ENCODE peak calls at places on chromosomes 13 and 19, in ten cellular contexts. P is ascending aorta; T is testis; L is stimulated activated CD8-positive, alpha-beta memory T cell treated with anti-CD3 and anti-CD28 coated beads, Interleukin-15, amount 100 ng/mL, for 24 hours; E is ACHN; B is CD4-positive, alpha-beta T cell; M is epithelial cell of esophagus; R is fibroblast of the aortic adventitia; N is HT-29; Y is GM23338. C is an unnamed sample.

GRCh38 chr19:46378268-46378667 is 31.4 kb downstream of the PPP5C start:
- DNase-seq in P (peak), T (no peak), L (no peak), E (no peak), B (no peak), M (no peak), R (peak), N (no peak), Y (no peak), C (peak)

GRCh38 chr19:49713236-49713845 is 22.4 kb downstream of the CPT1C start:
- DNase-seq in P (no peak), T (no peak), L (no peak), E (no peak), B (no peak), M (peak), R (no peak), N (peak), Y (no peak), C (no peak)

GRCh38 chr13:107141767-107142166 is 573.8 kb upstream of the ARGLU1 start:
- DNase-seq in P (no peak), T (no peak), L (no peak), E (no peak), B (no peak), M (no peak), R (no peak), N (no peak), Y (no peak), C (no peak)

GRCh38 chr19:3673506-3674439 is 26.5 kb downstream of the PIP5K1C start:
- DNase-seq in P (no peak), T (no peak), L (no peak), E (no peak), B (no peak), M (no peak), R (no peak), N (no peak), Y (no peak), C (no peak)

GRCh38 chr13:41015920-41016319 is 3.2 kb downstream of the ELF1 start:
- DNase-seq in P (no peak), T (no peak), L (no peak), E (no peak), B (no peak), M (no peak), R (no peak), N (no peak), Y (no peak), C (no peak)

GRCh38 chr13:101554420-101555125 is 102.1 kb downstream of the ITGBL1 start:
- DNase-seq in P (no peak), T (no peak), L (no peak), E (no peak), B (no peak), M (peak), R (peak), N (no peak), Y (no peak), C (no peak)

GRCh38 chr13:53249236-53249635 is 220.6 kb downstream of the OLFM4 start:
- DNase-seq in P (no peak), T (no peak), L (no peak), E (no peak), B (no peak), M (no peak), R (no peak), N (no peak), Y (peak), C (no peak)

GRCh38 chr13:79185580-79185979 is 220.5 kb downstream of the RBM26 start:
- DNase-seq in P (no peak), T (no peak), L (no peak), E (no peak), B (no peak), M (peak), R (no peak), N (no peak), Y (no peak), C (no peak)

GRCh38 chr19:38687837-38688378 is 40.5 kb downstream of the ACTN4 start:
- DNase-seq in P (no peak), T (no peak), L (no peak), E (no peak), B (no peak), M (no peak), R (no peak), N (no peak), Y (no peak), C (no peak)

GRCh38 chr13:113902536-113902935 is 38.7 kb upstream of the GAS6 start:
- DNase-seq in P (no peak), T (no peak), L (no peak), E (no peak), B (no peak), M (no peak), R (peak), N (no peak), Y (no peak), C (peak)

GRCh38 chr13:98349731-98350305 is 172.7 kb upstream of the RNF113B start:
- DNase-seq in P (no peak), T (peak), L (no peak), E (no peak), B (no peak), M (no peak), R (no peak), N (peak), Y (peak), C (no peak)

GRCh38 chr19:43555185-43555770 is 20.0 kb downstream of the XRCC1 start:
- DNase-seq in P (peak), T (peak), L (peak), E (peak), B (peak), M (peak), R (peak), N (peak), Y (peak), C (peak)

GRCh38 chr19:45311640-45312039 is 11.0 kb downstream of the CKM start:
- DNase-seq in P (no peak), T (peak), L (no peak), E (no peak), B (no peak), M (no peak), R (no peak), N (no peak), Y (peak), C (no peak)

GRCh38 chr13:113049521-113049941 is 56.1 kb upstream of the F7 start:
- DNase-seq in P (no peak), T (peak), L (no peak), E (no peak), B (no peak), M (no peak), R (peak), N (no peak), Y (no peak), C (no peak)

GRCh38 chr19:850979-851335 is 1.1 kb upstream of the ELANE start:
- DNase-seq in P (no peak), T (no peak), L (no peak), E (no peak), B (no peak), M (no peak), R (no peak), N (no peak), Y (no peak), C (no peak)

GRCh38 chr13:109647699-109648098 is 138.7 kb downstream of the IRS2 start:
- DNase-seq in P (no peak), T (no peak), L (no peak), E (no peak), B (no peak), M (no peak), R (no peak), N (no peak), Y (no peak), C (no peak)

GRCh38 chr13:108785844-108786243 is 156.4 kb downstream of the MYO16 start:
- DNase-seq in P (no peak), T (no peak), L (no peak), E (no peak), B (no peak), M (no peak), R (no peak), N (no peak), Y (no peak), C (no peak)

GRCh38 chr19:18636969-18637629 is at the start of gene KLHL26:
- DNase-seq in P (no peak), T (no peak), L (no peak), E (no peak), B (no peak), M (no peak), R (no peak), N (no peak), Y (no peak), C (no peak)

GRCh38 chr13:21075303-21076264 is 14.2 kb upstream of the LATS2 start:
- DNase-seq in P (peak), T (peak), L (peak), E (no peak), B (no peak), M (peak), R (no peak), N (no peak), Y (peak), C (no peak)

GRCh38 chr19:4929186-4929585 is 19.9 kb downstream of the UHRF1 start:
- DNase-seq in P (no peak), T (no peak), L (no peak), E (no peak), B (no peak), M (no peak), R (no peak), N (no peak), Y (no peak), C (no peak)

GRCh38 chr13:71210861-71211260 is 656.1 kb downstream of the DACH1 start:
- DNase-seq in P (no peak), T (no peak), L (no peak), E (no peak), B (no peak), M (no peak), R (no peak), N (no peak), Y (no peak), C (no peak)

C was measured in fibroblast of pulmonary artery.